ENCODE peak calls at places on chromosomes 6 and 20, in eight cellular contexts. M is stimulated activated naive CD8-positive, alpha-beta T cell treated with anti-CD3 and anti-CD28 coated beads, Interleukin-15, amount 100 ng/mL, for 72 hours; W is adrenal gland; Q is natural killer cell; X is iris pigment epithelial cell; R is NAMALWA; U is heart right ventricle; K is cardiac fibroblast. T is an unnamed sample.

GRCh38 chr6:50819906-50820589 is 1.4 kb downstream of the TFAP2B start:
- DNase-seq in M (no peak), W (no peak), Q (no peak), X (peak), R (no peak), U (no peak), K (no peak), T (no peak)

GRCh38 chr6:32164295-32164694 is at the start of gene EGFL8:
- DNase-seq in M (no peak), W (no peak), Q (no peak), X (no peak), R (no peak), U (no peak), K (no peak), T (no peak)

GRCh38 chr6:116564296-116564695 is 7.0 kb upstream of the RWDD1 start:
- DNase-seq in M (no peak), W (no peak), Q (no peak), X (no peak), R (no peak), U (no peak), K (no peak), T (no peak)

GRCh38 chr6:139943391-139943790 is 568.9 kb upstream of the CITED2 start:
- DNase-seq in M (no peak), W (no peak), Q (no peak), X (peak), R (no peak), U (no peak), K (peak), T (no peak)

GRCh38 chr6:157514659-157515496 is 133.9 kb downstream of the ZDHHC14 start:
- DNase-seq in M (no peak), W (peak), Q (no peak), X (peak), R (no peak), U (no peak), K (peak), T (no peak)

GRCh38 chr6:97594834-97595233 is 311.8 kb upstream of the MMS22L start:
- DNase-seq in M (no peak), W (no peak), Q (no peak), X (peak), R (no peak), U (no peak), K (peak), T (no peak)

GRCh38 chr20:36631651-36632050 is 14.3 kb downstream of the SLA2 start:
- DNase-seq in M (no peak), W (no peak), Q (no peak), X (peak), R (no peak), U (no peak), K (peak), T (no peak)

GRCh38 chr20:64205611-64206026 is 41.4 kb downstream of the MYT1 start:
- DNase-seq in M (no peak), W (no peak), Q (no peak), X (no peak), R (no peak), U (no peak), K (no peak), T (no peak)

GRCh38 chr20:44159125-44159524 is 27.9 kb downstream of the JPH2 start:
- DNase-seq in M (no peak), W (no peak), Q (no peak), X (no peak), R (no peak), U (no peak), K (no peak), T (no peak)

GRCh38 chr6:160952633-160953281 is 38.8 kb upstream of the MAP3K4 start:
- DNase-seq in M (no peak), W (no peak), Q (no peak), X (no peak), R (no peak), U (no peak), K (peak), T (no peak)

GRCh38 chr6:118621799-118622470 is 29.5 kb downstream of the CEP85L start:
- DNase-seq in M (no peak), W (no peak), Q (no peak), X (peak), R (no peak), U (no peak), K (no peak), T (no peak)

GRCh38 chr20:37326666-37327065 is 19.3 kb upstream of the SRC start:
- DNase-seq in M (no peak), W (no peak), Q (no peak), X (no peak), R (no peak), U (no peak), K (no peak), T (no peak)